ENCODE peak calls at places on chromosomes 6 and 20, in seven cellular contexts. Q is GM23338, L is PC-3, S is neural progenitor cell, M is HCT116, A is SK-N-SH, P is OCI-LY7. U is an unnamed sample.

GRCh38 chr6:134060491-134061106 is 8.2 kb upstream of the SLC2A12 start:
- DNase-seq in Q (peak), L (peak), S (peak), M (no peak), A (no peak), P (no peak), U (no peak)

GRCh38 chr6:109977791-109978173 is 329 bp upstream of the GPR6 start:
- DNase-seq in Q (peak), L (no peak), S (peak), M (no peak), A (no peak), P (no peak), U (no peak)

GRCh38 chr6:152301021-152301805 is 335.9 kb downstream of the SYNE1 start:
- DNase-seq in Q (no peak), L (no peak), S (no peak), M (no peak), A (no peak), P (no peak), U (no peak)

GRCh38 chr6:146791930-146792329 is 193.2 kb downstream of the ADGB start:
- DNase-seq in Q (no peak), L (no peak), S (no peak), M (no peak), A (no peak), P (no peak), U (no peak)

GRCh38 chr6:15036690-15037245 is 209.1 kb upstream of the JARID2 start:
- DNase-seq in Q (no peak), L (no peak), S (peak), M (no peak), A (peak), P (no peak), U (no peak)

GRCh38 chr20:55232647-55233046 is 757.3 kb downstream of the DOK5 start:
- DNase-seq in Q (no peak), L (no peak), S (no peak), M (no peak), A (no peak), P (no peak), U (no peak)

GRCh38 chr6:127956260-127956888 is 55.5 kb upstream of the THEMIS start:
- DNase-seq in Q (peak), L (peak), S (peak), M (peak), A (no peak), P (no peak), U (no peak)

GRCh38 chr6:16681260-16681873 is 79.9 kb downstream of the ATXN1 start:
- DNase-seq in Q (no peak), L (peak), S (no peak), M (peak), A (no peak), P (no peak), U (no peak)

GRCh38 chr6:127023001-127023778 is 95.3 kb upstream of the RSPO3 start:
- DNase-seq in Q (no peak), L (no peak), S (no peak), M (no peak), A (no peak), P (no peak), U (no peak)

GRCh38 chr20:1935696-1936366 is 40.6 kb downstream of the SIRPA start:
- DNase-seq in Q (no peak), L (no peak), S (no peak), M (no peak), A (peak), P (no peak), U (no peak)

GRCh38 chr6:109019911-109020310 is 74.7 kb downstream of the SESN1 start:
- DNase-seq in Q (peak), L (no peak), S (no peak), M (no peak), A (no peak), P (no peak), U (no peak)

GRCh38 chr20:15834857-15835256 is 738.4 kb downstream of the KIF16B start:
- DNase-seq in Q (no peak), L (peak), S (no peak), M (no peak), A (no peak), P (no peak), U (no peak)

GRCh38 chr6:164133095-164133494 is 718.6 kb downstream of the QKI start:
- DNase-seq in Q (no peak), L (peak), S (no peak), M (peak), A (no peak), P (no peak), U (no peak)

GRCh38 chr6:42704251-42704936 is 18.0 kb downstream of the PRPH2 start:
- DNase-seq in Q (peak), L (no peak), S (no peak), M (no peak), A (no peak), P (no peak), U (no peak)

GRCh38 chr20:53227523-53227922 is 255.4 kb downstream of the TSHZ2 start:
- DNase-seq in Q (no peak), L (no peak), S (no peak), M (no peak), A (peak), P (no peak), U (no peak)
- TF ChIP-seq EZH2phosphoT487 in Q (no peak), L (no peak), S (no peak), M (no peak), A (no peak), P (no peak), U (no peak)

GRCh38 chr6:169316651-169317050 is 63.0 kb upstream of the THBS2 start:
- DNase-seq in Q (no peak), L (peak), S (no peak), M (no peak), A (no peak), P (no peak), U (no peak)

GRCh38 chr6:169315830-169316614 is 62.4 kb upstream of the THBS2 start:
- DNase-seq in Q (no peak), L (no peak), S (no peak), M (no peak), A (no peak), P (no peak), U (no peak)

GRCh38 chr6:169310983-169311382 is 57.3 kb upstream of the THBS2 start:
- DNase-seq in Q (no peak), L (no peak), S (no peak), M (no peak), A (no peak), P (no peak), U (no peak)

GRCh38 chr6:169313347-169314010 is 59.8 kb upstream of the THBS2 start:
- DNase-seq in Q (no peak), L (no peak), S (no peak), M (no peak), A (no peak), P (no peak), U (no peak)

DNA sequence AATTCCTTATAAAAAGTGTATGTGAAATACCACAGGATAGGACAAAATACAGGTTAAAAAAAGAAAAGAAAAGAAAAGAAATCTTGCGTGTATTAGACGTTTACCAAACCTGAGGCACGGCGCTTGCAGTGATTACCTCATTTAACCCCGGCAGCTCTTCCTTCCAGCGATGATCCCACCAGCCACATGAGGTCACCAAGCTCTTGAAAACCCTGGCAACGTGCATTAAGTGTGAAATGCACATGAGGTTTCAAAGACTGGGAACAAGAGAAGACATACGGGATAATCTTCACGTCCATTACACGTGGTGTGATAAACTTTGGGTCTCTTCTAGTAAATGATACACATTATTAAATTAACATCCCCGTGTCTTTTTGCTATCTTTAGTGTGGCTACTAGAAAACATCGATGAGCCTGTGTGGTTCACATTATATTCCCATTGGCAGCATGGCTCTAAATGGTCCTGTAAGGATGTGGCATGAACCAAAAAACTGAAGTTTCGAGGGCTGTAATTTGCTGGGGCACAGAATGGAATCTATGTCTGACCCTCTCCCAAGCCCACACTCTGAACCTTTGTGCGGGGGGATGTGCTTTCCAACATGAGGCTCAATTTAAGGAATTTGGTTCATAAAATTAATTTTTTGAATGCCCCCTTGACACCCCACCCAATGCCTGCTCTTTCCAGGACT is 59.2 kb upstream of the THBS2 start:
- DNase-seq in Q (no peak), L (no peak), S (no peak), M (no peak), A (no peak), P (no peak), U (no peak)
- H2AFZ ChIP-seq in Q (no peak), L (no peak), S (no peak), M (no peak), A (no peak), P (no peak), U (no peak)

GRCh38 chr20:21302645-21303060 is 478 bp upstream of the XRN2 start:
- DNase-seq in Q (no peak), L (peak), S (no peak), M (no peak), A (no peak), P (no peak), U (no peak)

GRCh38 chr20:21303872-21304586 is 898 bp downstream of the XRN2 start:
- DNase-seq in Q (no peak), L (no peak), S (no peak), M (no peak), A (no peak), P (no peak), U (no peak)

GRCh38 chr20:21301940-21302644 is 1.0 kb upstream of the XRN2 start:
- DNase-seq in Q (no peak), L (no peak), S (no peak), M (no peak), A (no peak), P (peak), U (no peak)

GRCh38 chr20:21308340-21308739 is 5.2 kb downstream of the XRN2 start:
- DNase-seq in Q (no peak), L (no peak), S (no peak), M (no peak), A (no peak), P (no peak), U (no peak)

GRCh38 chr20:21303061-21303871 is at the start of gene XRN2:
- DNase-seq in Q (peak), L (peak), S (peak), M (peak), A (peak), P (peak), U (peak)
- TF ChIP-seq CTCF in Q (peak), L (peak), S (peak), M (no peak), A (peak), P (no peak), U (no peak)

GRCh38 chr6:33827546-33828451 is 24.0 kb upstream of the MLN start:
- DNase-seq in Q (no peak), L (peak), S (no peak), M (no peak), A (peak), P (no peak), U (no peak)

GRCh38 chr6:33824461-33825154 is 20.8 kb upstream of the MLN start:
- DNase-seq in Q (no peak), L (no peak), S (no peak), M (peak), A (no peak), P (no peak), U (no peak)

GRCh38 chr6:33828764-33829731 is 25.2 kb upstream of the MLN start:
- DNase-seq in Q (no peak), L (no peak), S (no peak), M (no peak), A (peak), P (no peak), U (no peak)

GRCh38 chr6:33828452-33828763 is 24.6 kb upstream of the MLN start:
- DNase-seq in Q (no peak), L (no peak), S (no peak), M (no peak), A (no peak), P (no peak), U (no peak)

DNA sequence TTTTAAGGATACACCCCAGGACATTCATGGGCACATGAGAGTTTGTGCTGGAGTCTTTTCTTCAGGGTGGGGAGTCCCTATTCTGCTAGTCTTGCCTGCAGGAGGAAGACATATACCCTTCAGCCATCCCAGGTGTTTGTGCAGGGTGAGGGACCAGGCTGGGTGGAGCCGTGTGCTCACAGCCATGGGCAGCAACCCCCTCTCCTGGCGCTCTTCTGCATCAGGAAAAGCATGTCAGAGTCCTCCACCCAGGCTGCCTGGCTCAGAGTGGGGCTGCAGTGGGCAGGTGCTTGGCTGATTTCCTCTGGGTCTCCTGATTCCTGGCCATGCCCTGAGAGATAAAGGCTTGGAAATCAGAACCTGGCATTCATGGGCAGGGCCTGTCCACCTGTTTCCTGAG is 22.7 kb upstream of the MLN start:
- DNase-seq in Q (no peak), L (no peak), S (no peak), M (no peak), A (no peak), P (peak), U (no peak)
- TF ChIP-seq EZH2phosphoT487 in Q (no peak), L (no peak), S (no peak), M (no peak), A (no peak), P (no peak), U (no peak)

DNA sequence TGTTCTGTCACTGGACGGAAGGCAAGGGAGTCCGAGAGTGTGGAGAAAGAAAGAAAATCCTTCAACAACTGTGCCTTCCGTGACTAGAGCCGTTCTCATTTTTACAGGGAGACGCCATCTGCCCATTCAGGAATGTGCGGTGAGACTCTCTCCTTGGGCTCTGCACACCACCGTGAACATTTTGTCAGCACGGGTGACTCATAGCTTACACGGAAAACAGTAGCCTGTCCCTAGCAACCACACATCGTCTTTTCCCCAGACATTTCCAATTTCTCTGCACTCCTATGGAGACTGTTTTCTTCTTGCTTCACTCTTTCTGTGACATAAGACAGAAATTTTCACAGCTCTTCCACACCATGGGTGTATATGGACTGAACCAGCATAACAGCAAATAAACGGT is 55.1 kb downstream of the TBXT start:
- DNase-seq in Q (no peak), L (peak), S (no peak), M (no peak), A (no peak), P (no peak), U (no peak)
- H2AFZ ChIP-seq in Q (no peak), L (peak), S (no peak), M (peak), A (no peak), P (no peak), U (no peak)

GRCh38 chr20:25476106-25477105 is 68.9 kb downstream of the GINS1 start:
- DNase-seq in Q (no peak), L (no peak), S (no peak), M (no peak), A (no peak), P (no peak), U (no peak)
- TF ChIP-seq CTCF in Q (no peak), L (no peak), S (no peak), M (no peak), A (no peak), P (no peak), U (no peak)

DNA sequence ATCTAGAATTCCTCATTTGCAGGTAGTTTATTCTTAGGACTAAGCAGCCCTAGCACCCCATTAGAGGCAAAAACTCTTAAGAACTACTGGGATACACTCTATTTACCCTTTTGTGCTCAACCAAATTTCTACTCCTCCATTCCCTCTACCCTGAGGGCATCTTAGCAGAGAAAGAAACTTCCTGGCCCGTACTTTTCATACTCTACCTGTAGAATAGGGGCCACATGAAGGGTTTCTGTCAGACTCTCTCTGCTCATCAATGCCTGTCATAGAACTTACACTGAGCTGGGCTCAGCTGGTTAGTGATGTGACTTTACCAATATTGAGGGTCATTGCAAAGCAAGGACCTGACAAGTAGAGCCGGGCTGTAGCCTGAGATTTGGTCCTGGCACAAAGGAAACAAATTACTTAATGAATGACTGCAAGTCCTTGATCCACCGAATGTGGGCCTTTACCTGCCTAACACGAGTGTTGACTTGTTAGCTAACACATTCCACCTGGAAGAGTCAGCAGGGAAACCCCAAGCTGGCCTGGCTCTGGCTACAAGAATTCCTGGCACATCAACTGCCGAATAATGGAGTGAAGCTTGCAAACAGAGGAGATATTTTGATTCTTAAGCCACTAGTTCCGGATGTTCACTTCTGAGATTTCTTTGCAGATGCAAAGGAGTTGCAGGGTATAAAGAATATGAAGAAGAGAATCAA is 280.5 kb upstream of the JAG1 start:
- DNase-seq in Q (no peak), L (peak), S (no peak), M (no peak), A (no peak), P (no peak), U (no peak)
- TF ChIP-seq EZH2phosphoT487 in Q (no peak), L (no peak), S (no peak), M (no peak), A (no peak), P (no peak), U (no peak)

GRCh38 chr6:122223251-122223650 is 176.2 kb upstream of the HSF2 start:
- DNase-seq in Q (no peak), L (no peak), S (no peak), M (no peak), A (no peak), P (no peak), U (no peak)

GRCh38 chr6:122214605-122215318 is 184.7 kb upstream of the HSF2 start:
- DNase-seq in Q (no peak), L (no peak), S (no peak), M (no peak), A (no peak), P (no peak), U (no peak)

GRCh38 chr6:122222761-122223160 is 176.7 kb upstream of the HSF2 start:
- DNase-seq in Q (no peak), L (no peak), S (no peak), M (no peak), A (no peak), P (no peak), U (peak)

DNA sequence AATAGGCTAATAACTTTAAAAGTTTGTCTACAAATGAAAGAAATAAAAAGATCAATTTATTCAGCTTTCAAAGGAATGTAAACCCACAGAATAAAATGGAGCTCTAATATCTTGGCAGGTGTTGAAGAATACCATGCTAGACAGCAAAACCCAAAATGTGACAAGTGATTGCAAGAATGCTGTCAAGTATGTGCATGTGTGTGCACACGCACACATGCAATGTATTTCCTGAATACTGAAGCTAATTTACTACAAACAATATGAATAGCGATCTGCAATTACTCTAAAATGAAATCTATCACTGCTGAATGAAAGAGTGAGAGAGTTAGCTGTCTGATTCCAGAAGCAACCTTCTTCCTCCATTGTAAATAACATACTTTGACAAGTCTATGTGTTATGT is 179.2 kb upstream of the HSF2 start:
- DNase-seq in Q (no peak), L (no peak), S (no peak), M (no peak), A (no peak), P (no peak), U (no peak)
- H2AFZ ChIP-seq in Q (no peak), L (no peak), S (no peak), M (no peak), A (no peak), P (no peak), U (no peak)